ENCODE peak calls at places on chromosomes 11 and 22, in six cellular contexts. T is left cardiac atrium, B is AG04450, N is colonic mucosa, I is ELR, H is right atrium auricular region. C is an unnamed sample.

GRCh38 chr22:47030143-47030641 is 267.7 kb downstream of the TBC1D22A start:
- DNase-seq in T (no peak), B (no peak), N (no peak), I (peak; percentile 18), H (no peak), C (no peak)

GRCh38 chr11:102449651-102450570 is 2.7 kb downstream of the TMEM123 start:
- DNase-seq in T (no peak), B (no peak), N (no peak), I (no peak), H (no peak), C (no peak)

GRCh38 chr11:61901353-61901858 is 10.1 kb upstream of the FADS3 start:
- DNase-seq in T (no peak), B (no peak), N (no peak), I (no peak), H (no peak), C (no peak)

GRCh38 chr11:36583667-36584066 is 10.6 kb upstream of the IFTAP start:
- DNase-seq in T (no peak), B (no peak), N (no peak), I (peak; percentile 3), H (no peak), C (no peak)

GRCh38 chr11:70117567-70118194 is 39.6 kb downstream of the ANO1 start:
- DNase-seq in T (no peak), B (no peak), N (no peak), I (no peak), H (no peak), C (no peak)

GRCh38 chr22:39962071-39962470 is 1.9 kb downstream of the TMA7B start:
- DNase-seq in T (no peak), B (no peak), N (no peak), I (no peak), H (no peak), C (no peak)

GRCh38 chr22:45009881-45010531 is at the start of gene PHF21B:
- DNase-seq in T (peak; percentile 71), B (no peak), N (peak; percentile 20), I (peak; percentile 30), H (no peak), C (peak; percentile 67)

GRCh38 chr11:26323837-26324236 is 8.1 kb upstream of the ANO3 start:
- DNase-seq in T (no peak), B (no peak), N (no peak), I (no peak), H (no peak), C (no peak)

GRCh38 chr11:116225236-116225635 is 547.6 kb downstream of the BUD13 start:
- DNase-seq in T (no peak), B (no peak), N (no peak), I (no peak), H (no peak), C (no peak)

GRCh38 chr11:125218336-125218735 is 53.8 kb downstream of the PKNOX2 start:
- DNase-seq in T (no peak), B (no peak), N (no peak), I (no peak), H (no peak), C (no peak)

GRCh38 chr22:42662114-42663021 is 13.2 kb upstream of the CYB5R3 start:
- DNase-seq in T (peak; percentile 90), B (no peak), N (peak; percentile 91), I (peak; percentile 79), H (peak; percentile 81), C (peak; percentile 92)

GRCh38 chr22:45903355-45904149 is 73.4 kb downstream of the WNT7B start:
- DNase-seq in T (peak; percentile 62), B (peak; percentile 27), N (no peak), I (peak; percentile 77), H (no peak), C (peak; percentile 78)

GRCh38 chr22:25395915-25396314 is 168.6 kb upstream of the GRK3 start:
- DNase-seq in T (no peak), B (no peak), N (no peak), I (no peak), H (no peak), C (peak; percentile 63)

GRCh38 chr11:107819361-107820014 is 39.1 kb downstream of the SLC35F2 start:
- DNase-seq in T (no peak), B (no peak), N (no peak), I (peak; percentile 43), H (no peak), C (no peak)

GRCh38 chr11:13169709-13170108 is 107.9 kb upstream of the BMAL1 start:
- DNase-seq in T (no peak), B (peak; percentile 81), N (no peak), I (peak; percentile 78), H (no peak), C (peak; percentile 52)

GRCh38 chr22:17785185-17786184 is 11.2 kb upstream of the BID start:
- DNase-seq in T (peak; percentile 59), B (no peak), N (peak; percentile 84), I (peak; percentile 53), H (no peak), C (peak; percentile 58)

GRCh38 chr11:130847517-130847916 is 68.8 kb downstream of the SNX19 start:
- DNase-seq in T (no peak), B (peak; percentile 20), N (no peak), I (peak; percentile 94), H (no peak), C (no peak)

GRCh38 chr11:23359297-23359696 is 499.0 kb upstream of the CCDC179 start:
- DNase-seq in T (no peak), B (peak; percentile 88), N (peak; percentile 23), I (peak; percentile 90), H (no peak), C (peak; percentile 85)

GRCh38 chr11:123920943-123921342 is 18.5 kb upstream of the OR4D5 start:
- DNase-seq in T (peak; percentile 23), B (no peak), N (no peak), I (no peak), H (no peak), C (no peak)

GRCh38 chr11:76214968-76215548 is 8.8 kb upstream of the WNT11 start:
- DNase-seq in T (no peak), B (no peak), N (no peak), I (no peak), H (no peak), C (peak; percentile 57)

GRCh38 chr11:106585061-106585460 is 433.2 kb downstream of the GUCY1A2 start:
- DNase-seq in T (no peak), B (no peak), N (no peak), I (peak; percentile 60), H (no peak), C (peak; percentile 1)

GRCh38 chr11:72443016-72443415 is 8.7 kb upstream of the CLPB start:
- DNase-seq in T (no peak), B (no peak), N (no peak), I (peak; percentile 24), H (no peak), C (no peak)

GRCh38 chr11:113579292-113579940 is 104.2 kb upstream of the DRD2 start:
- DNase-seq in T (no peak), B (no peak), N (no peak), I (no peak), H (no peak), C (no peak)

GRCh38 chr22:43225609-43226008 is 38.7 kb upstream of the TTLL12 start:
- DNase-seq in T (no peak), B (no peak), N (no peak), I (no peak), H (no peak), C (no peak)

GRCh38 chr22:49967333-49968241 is 7.0 kb downstream of the PIM3 start:
- DNase-seq in T (peak; percentile 61), B (no peak), N (peak; percentile 33), I (no peak), H (peak; percentile 69), C (peak; percentile 80)

GRCh38 chr11:1888811-1889526 is 2.7 kb downstream of the PRR33 start:
- DNase-seq in T (peak; percentile 35), B (no peak), N (no peak), I (no peak), H (no peak), C (no peak)